ENCODE peak calls at places on chromosomes 4 and X, in four cellular contexts. One of them, this sample, is unnamed. For H3K36me3, the result is how much of the 10 kb centered on the place peaks cover.

GRCh38 chr4:159102623-159103405 is at the start of gene RAPGEF2:
- DNase-seq in body of pancreas: peak
- DNase-seq in thoracic aorta: peak
- DNase-seq in aorta: peak
- DNase-seq in this sample: peak

GRCh38 chr4:156764145-156764544 is 207.5 kb downstream of the PDGFC start:
- DNase-seq in aorta: no peak
- DNase-seq in body of pancreas: no peak
- DNase-seq in thoracic aorta: no peak
- DNase-seq in this sample: no peak

GRCh38 chr4:8263397-8263796 is 6.2 kb upstream of the HTRA3 start:
- DNase-seq in aorta: no peak
- DNase-seq in body of pancreas: no peak
- DNase-seq in thoracic aorta: no peak
- DNase-seq in this sample: no peak

GRCh38 chrX:39195156-39195555 is 393.9 kb downstream of the MID1IP1 start:
- DNase-seq in thoracic aorta: no peak
- DNase-seq in aorta: no peak
- DNase-seq in body of pancreas: peak
- DNase-seq in this sample: no peak

GRCh38 chrX:116749943-116750342 is 287.2 kb upstream of the CT83 start:
- DNase-seq in thoracic aorta: no peak
- DNase-seq in aorta: no peak
- DNase-seq in body of pancreas: no peak
- DNase-seq in this sample: no peak

GRCh38 chrX:68833855-68834331 is 5.1 kb downstream of the EFNB1 start:
- DNase-seq in body of pancreas: no peak
- DNase-seq in thoracic aorta: no peak
- DNase-seq in aorta: no peak
- DNase-seq in this sample: no peak

GRCh38 chr4:3416270-3416669 is 25.5 kb upstream of the HGFAC start:
- DNase-seq in aorta: no peak
- DNase-seq in thoracic aorta: no peak
- DNase-seq in body of pancreas: no peak
- DNase-seq in this sample: no peak

GRCh38 chr4:89753601-89754066 is 83.3 kb downstream of the SNCA start:
- DNase-seq in aorta: no peak
- DNase-seq in thoracic aorta: no peak
- DNase-seq in body of pancreas: no peak
- DNase-seq in this sample: no peak

GRCh38 chr4:144176476-144176875 is 36.0 kb upstream of the GYPA start:
- DNase-seq in aorta: no peak
- DNase-seq in body of pancreas: no peak
- DNase-seq in thoracic aorta: no peak
- DNase-seq in this sample: no peak

GRCh38 chr4:119735136-119735770 is 106.6 kb upstream of the PDE5A start:
- DNase-seq in thoracic aorta: no peak
- DNase-seq in aorta: no peak
- DNase-seq in body of pancreas: no peak
- DNase-seq in this sample: no peak

GRCh38 chrX:9393571-9393970 is 71.3 kb upstream of the TBL1X start:
- DNase-seq in aorta: no peak
- DNase-seq in body of pancreas: no peak
- DNase-seq in thoracic aorta: no peak
- DNase-seq in this sample: no peak

GRCh38 chr4:40193578-40193977 is 3.3 kb upstream of the RHOH start:
- DNase-seq in aorta: no peak
- DNase-seq in body of pancreas: no peak
- DNase-seq in thoracic aorta: no peak
- DNase-seq in this sample: no peak
- H3K4me3 ChIP-seq in aorta: no peak
- H3K4me3 ChIP-seq in body of pancreas: no peak
- H3K4me3 ChIP-seq in thoracic aorta: no peak
- H3K4me3 ChIP-seq in this sample: no peak

GRCh38 chr4:26793750-26794149 is 66.9 kb upstream of the STIM2 start:
- DNase-seq in body of pancreas: no peak
- DNase-seq in thoracic aorta: no peak
- DNase-seq in aorta: no peak
- DNase-seq in this sample: no peak
- H3K27ac ChIP-seq in body of pancreas: no peak
- H3K27ac ChIP-seq in thoracic aorta: no peak
- H3K27ac ChIP-seq in aorta: no peak
- H3K27ac ChIP-seq in this sample: no peak

GRCh38 chr4:102823464-102823863 is 3.9 kb downstream of the UBE2D3 start:
- DNase-seq in thoracic aorta: no peak
- DNase-seq in body of pancreas: no peak
- DNase-seq in aorta: no peak
- DNase-seq in this sample: no peak
- H3K36me3 ChIP-seq in thoracic aorta: under half
- H3K36me3 ChIP-seq in body of pancreas: under half
- H3K36me3 ChIP-seq in aorta: under half
- H3K36me3 ChIP-seq in this sample: under half

DNA sequence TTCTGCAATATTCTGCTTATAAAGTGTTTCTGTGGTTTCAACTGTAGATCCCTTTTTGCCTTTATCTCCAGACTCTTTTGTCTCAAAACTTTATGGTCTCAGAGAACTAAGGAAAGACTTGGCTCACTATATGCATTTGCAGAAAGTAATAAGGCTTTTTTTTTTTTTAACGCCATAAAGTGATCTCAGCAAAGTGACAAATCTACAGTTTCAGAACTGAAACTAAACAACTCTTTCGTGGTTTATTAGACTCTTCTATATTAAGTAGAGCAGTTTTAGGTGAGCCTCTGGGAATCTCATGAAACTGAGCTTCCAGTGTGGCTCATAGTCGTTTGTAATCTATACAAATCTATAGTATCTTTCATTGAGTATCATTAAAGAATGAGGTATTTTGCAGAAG is 15.3 kb downstream of the ATP7A start:
- DNase-seq in thoracic aorta: no peak
- DNase-seq in body of pancreas: no peak
- DNase-seq in aorta: no peak
- DNase-seq in this sample: no peak
- H3K4me3 ChIP-seq in thoracic aorta: peak
- H3K4me3 ChIP-seq in body of pancreas: no peak
- H3K4me3 ChIP-seq in aorta: no peak
- H3K4me3 ChIP-seq in this sample: no peak

GRCh38 chrX:134460861-134461218 is 875 bp downstream of the HPRT1 start:
- DNase-seq in body of pancreas: no peak
- DNase-seq in thoracic aorta: no peak
- DNase-seq in aorta: no peak
- DNase-seq in this sample: no peak
- H3K27ac ChIP-seq in body of pancreas: peak
- H3K27ac ChIP-seq in thoracic aorta: no peak
- H3K27ac ChIP-seq in aorta: no peak
- H3K27ac ChIP-seq in this sample: no peak

DNA sequence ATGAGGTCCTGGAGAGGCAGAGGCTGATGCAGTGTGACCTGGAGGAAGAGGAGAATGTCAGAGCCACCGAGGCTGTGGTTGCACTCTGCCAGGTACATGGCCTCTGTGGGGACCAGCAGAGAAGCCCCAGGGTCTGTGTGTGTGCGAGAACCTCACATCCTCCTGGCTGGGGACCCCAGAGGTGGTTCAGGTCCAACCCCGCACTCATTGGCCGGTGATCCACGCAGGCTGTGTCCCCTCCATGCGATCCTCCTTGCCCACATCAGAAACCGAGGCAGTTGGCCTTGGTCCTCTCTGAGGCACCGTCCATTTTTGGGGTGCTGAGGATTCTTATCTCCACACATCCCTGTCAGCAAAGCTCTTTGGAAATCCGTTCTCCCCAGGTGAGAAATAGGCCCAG is 45.3 kb downstream of the EVC start:
- DNase-seq in body of pancreas: no peak
- DNase-seq in aorta: no peak
- DNase-seq in thoracic aorta: no peak
- DNase-seq in this sample: no peak
- H3K36me3 ChIP-seq in body of pancreas: under half
- H3K36me3 ChIP-seq in aorta: under half
- H3K36me3 ChIP-seq in thoracic aorta: half or more
- H3K36me3 ChIP-seq in this sample: under half

GRCh38 chrX:70293621-70294020 is 3.7 kb downstream of the KIF4A start:
- DNase-seq in aorta: no peak
- DNase-seq in body of pancreas: no peak
- DNase-seq in thoracic aorta: no peak
- DNase-seq in this sample: no peak
- H3K4me3 ChIP-seq in aorta: no peak
- H3K4me3 ChIP-seq in body of pancreas: no peak
- H3K4me3 ChIP-seq in thoracic aorta: no peak
- H3K4me3 ChIP-seq in this sample: no peak

GRCh38 chr4:30867427-30867826 is 147.3 kb downstream of the PCDH7 start:
- DNase-seq in body of pancreas: no peak
- DNase-seq in thoracic aorta: no peak
- DNase-seq in aorta: peak
- DNase-seq in this sample: no peak

GRCh38 chr4:30868257-30868656 is 148.1 kb downstream of the PCDH7 start:
- DNase-seq in aorta: no peak
- DNase-seq in thoracic aorta: no peak
- DNase-seq in body of pancreas: no peak
- DNase-seq in this sample: no peak

GRCh38 chr4:30866907-30867306 is 146.7 kb downstream of the PCDH7 start:
- DNase-seq in thoracic aorta: no peak
- DNase-seq in body of pancreas: no peak
- DNase-seq in aorta: no peak
- DNase-seq in this sample: no peak

GRCh38 chr4:30865676-30866075 is 145.5 kb downstream of the PCDH7 start:
- DNase-seq in body of pancreas: no peak
- DNase-seq in thoracic aorta: no peak
- DNase-seq in aorta: no peak
- DNase-seq in this sample: no peak

DNA sequence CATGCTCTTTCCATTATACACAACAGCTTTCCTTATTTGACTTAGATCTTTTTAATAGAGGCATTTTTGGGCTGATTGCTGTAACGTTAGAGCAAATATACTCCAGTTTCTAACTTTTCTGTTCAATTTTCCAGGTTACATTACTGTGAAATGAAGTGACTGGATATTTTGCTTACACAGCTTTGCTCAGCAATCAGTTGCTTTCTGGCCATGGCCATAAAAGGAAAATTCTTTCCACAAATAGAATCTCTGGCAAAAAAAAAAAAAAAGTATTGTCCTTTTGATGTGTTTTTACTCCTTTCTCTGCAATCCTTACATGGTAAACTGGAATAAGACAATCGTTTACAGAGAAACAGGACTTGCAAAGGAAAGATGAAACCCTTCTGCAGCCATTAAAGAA is 146.3 kb downstream of the PCDH7 start:
- DNase-seq in aorta: no peak
- DNase-seq in body of pancreas: no peak
- DNase-seq in thoracic aorta: no peak
- DNase-seq in this sample: no peak
- H3K27ac ChIP-seq in aorta: no peak
- H3K27ac ChIP-seq in body of pancreas: no peak
- H3K27ac ChIP-seq in thoracic aorta: peak
- H3K27ac ChIP-seq in this sample: no peak

This sample was measured in right lobe of liver.